ENCODE peak calls at places on chromosomes 13 and 19, in five cellular contexts. One of them, this sample, is unnamed.

GRCh38 chr19:29795461-29795860 is 16.3 kb upstream of the CCNE1 start:
- DNase-seq in NCI-H1417: no peak
- DNase-seq in AG09309: no peak
- DNase-seq in NCI-H2029: no peak
- DNase-seq in NCI-H1930: no peak
- DNase-seq in this sample: no peak

GRCh38 chr19:16386619-16387240 is 62.1 kb downstream of the KLF2 start:
- DNase-seq in NCI-H1417: peak; percentile 0
- DNase-seq in AG09309: peak; percentile 18
- DNase-seq in NCI-H2029: no peak
- DNase-seq in NCI-H1930: peak; percentile 1
- DNase-seq in this sample: peak; percentile 17

GRCh38 chr13:33372251-33372919 is 86.8 kb upstream of the STARD13 start:
- DNase-seq in NCI-H1930: no peak
- DNase-seq in NCI-H1417: no peak
- DNase-seq in AG09309: no peak
- DNase-seq in NCI-H2029: no peak
- DNase-seq in this sample: no peak

GRCh38 chr13:79404985-79405384 is 1.1 kb downstream of the RBM26 start:
- DNase-seq in NCI-H1417: peak; percentile 59
- DNase-seq in NCI-H1930: no peak
- DNase-seq in NCI-H2029: no peak
- DNase-seq in AG09309: no peak
- DNase-seq in this sample: no peak

GRCh38 chr13:69601661-69602060 is 506.0 kb upstream of the ATXN8OS start:
- DNase-seq in AG09309: no peak
- DNase-seq in NCI-H1930: no peak
- DNase-seq in NCI-H2029: no peak
- DNase-seq in NCI-H1417: no peak
- DNase-seq in this sample: no peak

GRCh38 chr13:64083396-64083795 is 2667.7 kb upstream of the PCDH20 start:
- DNase-seq in NCI-H1930: no peak
- DNase-seq in NCI-H1417: no peak
- DNase-seq in NCI-H2029: no peak
- DNase-seq in AG09309: no peak
- DNase-seq in this sample: no peak

GRCh38 chr13:89567025-89567424 is 1780.5 kb upstream of the MIR17HG start:
- DNase-seq in AG09309: no peak
- DNase-seq in NCI-H1417: no peak
- DNase-seq in NCI-H1930: no peak
- DNase-seq in NCI-H2029: no peak
- DNase-seq in this sample: no peak

GRCh38 chr13:36912983-36913382 is 7.1 kb downstream of the SMAD9 start:
- DNase-seq in NCI-H1417: no peak
- DNase-seq in NCI-H1930: no peak
- DNase-seq in NCI-H2029: no peak
- DNase-seq in AG09309: no peak
- DNase-seq in this sample: no peak

GRCh38 chr13:113579686-113580085 is 4.9 kb upstream of the TFDP1 start:
- DNase-seq in NCI-H1930: no peak
- DNase-seq in NCI-H1417: no peak
- DNase-seq in NCI-H2029: no peak
- DNase-seq in AG09309: no peak
- DNase-seq in this sample: no peak

GRCh38 chr19:53088091-53088490 is 15.1 kb downstream of the ZNF160 start:
- DNase-seq in AG09309: no peak
- DNase-seq in NCI-H1930: no peak
- DNase-seq in NCI-H1417: no peak
- DNase-seq in NCI-H2029: no peak
- DNase-seq in this sample: no peak

GRCh38 chr13:23889598-23890224 is 511 bp upstream of the MIPEP start:
- DNase-seq in NCI-H2029: no peak
- DNase-seq in NCI-H1417: peak; percentile 37
- DNase-seq in AG09309: no peak
- DNase-seq in NCI-H1930: peak; percentile 26
- DNase-seq in this sample: no peak